ENCODE peak calls at places on chromosomes 2 and 18, in six cellular contexts. Q is foreskin keratinocyte, M is GM19239, X is AG09309, B is substantia nigra, F is NCI-H1105 treated with DMSO at 0.1 percent for 48 hours. P is an unnamed sample.

GRCh38 chr18:12422936-12423335 is 15.2 kb downstream of the PRELID3A start:
- DNase-seq in M (no peak), Q (no peak), B (no peak), X (no peak), F (peak), P (no peak)

GRCh38 chr2:30181176-30181575 is 34.4 kb downstream of the YPEL5 start:
- DNase-seq in B (no peak), X (no peak), F (no peak), Q (no peak), M (no peak), P (no peak)

GRCh38 chr18:65750421-65751144 is at the start of gene CDH7:
- DNase-seq in Q (no peak), B (no peak), M (no peak), X (no peak), F (peak), P (no peak)

GRCh38 chr2:71070294-71071025 is 2.0 kb downstream of the NAGK start:
- DNase-seq in X (no peak), B (no peak), F (no peak), M (no peak), Q (peak), P (no peak)

GRCh38 chr2:85481818-85482777 is 56.9 kb upstream of the MAT2A start:
- DNase-seq in M (no peak), F (no peak), Q (no peak), X (no peak), B (no peak), P (no peak)

GRCh38 chr2:207528980-207529329 is 807 bp upstream of the CREB1 start:
- DNase-seq in B (no peak), F (no peak), X (no peak), M (no peak), Q (no peak), P (no peak)

GRCh38 chr18:52392160-52392559 is 52.2 kb downstream of the DCC start:
- DNase-seq in Q (no peak), X (no peak), B (no peak), M (no peak), F (peak), P (no peak)

GRCh38 chr18:69935319-69936190 is 12.1 kb downstream of the CD226 start:
- DNase-seq in B (no peak), M (no peak), X (no peak), F (no peak), Q (no peak), P (peak)

GRCh38 chr2:28480403-28481049 is 15.3 kb upstream of the PLB1 start:
- DNase-seq in Q (no peak), B (no peak), F (no peak), X (no peak), M (no peak), P (no peak)

GRCh38 chr2:230643576-230644291 is 68.9 kb upstream of the CAB39 start:
- DNase-seq in Q (no peak), F (no peak), M (no peak), B (peak), X (no peak), P (no peak)

GRCh38 chr2:164538250-164538866 is 82.9 kb downstream of the GRB14 start:
- DNase-seq in M (no peak), X (peak), F (peak), B (no peak), Q (peak), P (no peak)